ENCODE peak calls at places on chromosomes 11 and 22, in nine cellular contexts. Y is adrenal gland, S is IMR-90, V is HCT116, L is right lobe of liver, T is body of pancreas, F is heart left ventricle, J is ovary, K is suprapubic skin. W is an unnamed sample. For H3K36me3, the result is how much of the 10 kb centered on the place peaks cover.

GRCh38 chr11:75422248-75423231 is 10.5 kb downstream of the KLHL35 start:
- DNase-seq in S (peak), T (peak), Y (no peak), L (peak), F (no peak), J (no peak), V (no peak), K (no peak), W (peak)

GRCh38 chr22:21074092-21074715 is 28.5 kb downstream of the LRRC74B start:
- DNase-seq in F (no peak), V (peak), Y (peak), T (no peak), S (peak), J (no peak), L (no peak), K (no peak), W (no peak)

GRCh38 chr22:36369004-36369921 is 18.5 kb downstream of the MYH9 start:
- DNase-seq in T (peak), F (peak), L (no peak), J (no peak), K (no peak), V (no peak), S (peak), Y (no peak), W (no peak)

GRCh38 chr11:33530824-33531223 is 169.8 kb downstream of the C11orf91 start:
- DNase-seq in S (peak), T (no peak), V (no peak), Y (no peak), L (no peak), K (no peak), J (no peak), F (no peak), W (no peak)

GRCh38 chr11:118098996-118099837 is 12.5 kb upstream of the SMIM35 start:
- DNase-seq in L (no peak), S (no peak), Y (no peak), T (no peak), K (no peak), J (no peak), V (no peak), F (no peak), W (no peak)

GRCh38 chr22:32080904-32081303 is 37.8 kb downstream of the SLC5A1 start:
- DNase-seq in F (no peak), Y (peak), V (peak), J (no peak), K (no peak), S (peak), L (no peak), T (no peak), W (peak)

GRCh38 chr22:43945632-43946390 is 9.4 kb upstream of the SAMM50 start:
- DNase-seq in K (no peak), F (peak), L (peak), S (peak), T (peak), Y (peak), J (no peak), V (peak), W (peak)

GRCh38 chr11:44623716-44624491 is 58.4 kb downstream of the CD82 start:
- DNase-seq in T (peak), L (no peak), V (no peak), F (no peak), J (peak), K (peak), S (peak), Y (no peak), W (peak)

GRCh38 chr22:39567135-39567946 is 3.2 kb upstream of the CACNA1I start:
- DNase-seq in T (no peak), V (no peak), K (no peak), Y (no peak), J (no peak), F (no peak), S (no peak), L (no peak), W (no peak)

GRCh38 chr11:70669871-70670683 is 271.7 kb downstream of the CTTN start:
- DNase-seq in K (no peak), T (no peak), L (no peak), S (no peak), J (no peak), V (no peak), Y (no peak), F (no peak), W (no peak)

GRCh38 chr22:36981247-36981775 is 37.9 kb downstream of the TST start:
- DNase-seq in F (no peak), S (no peak), J (no peak), V (no peak), L (no peak), Y (no peak), T (no peak), K (no peak), W (no peak)

GRCh38 chr11:34926101-34926830 is 9.8 kb downstream of the PDHX start:
- DNase-seq in K (no peak), J (no peak), F (no peak), V (peak), S (peak), Y (no peak), T (no peak), L (no peak), W (no peak)

GRCh38 chr11:77075425-77075905 is 8.7 kb downstream of the CAPN5 start:
- DNase-seq in T (no peak), J (no peak), K (no peak), F (no peak), S (no peak), L (no peak), V (no peak), Y (no peak), W (no peak)

GRCh38 chr11:77073328-77074001 is 6.7 kb downstream of the CAPN5 start:
- DNase-seq in L (no peak), Y (peak), S (peak), F (peak), K (peak), J (peak), V (peak), T (peak), W (peak)

GRCh38 chr11:77074626-77075221 is 8.0 kb downstream of the CAPN5 start:
- DNase-seq in L (no peak), T (no peak), F (no peak), V (no peak), S (no peak), K (no peak), Y (no peak), J (no peak), W (no peak)

GRCh38 chr11:77072851-77073327 is 6.1 kb downstream of the CAPN5 start:
- DNase-seq in K (no peak), F (no peak), V (no peak), Y (peak), T (no peak), S (no peak), J (no peak), L (no peak), W (no peak)

DNA sequence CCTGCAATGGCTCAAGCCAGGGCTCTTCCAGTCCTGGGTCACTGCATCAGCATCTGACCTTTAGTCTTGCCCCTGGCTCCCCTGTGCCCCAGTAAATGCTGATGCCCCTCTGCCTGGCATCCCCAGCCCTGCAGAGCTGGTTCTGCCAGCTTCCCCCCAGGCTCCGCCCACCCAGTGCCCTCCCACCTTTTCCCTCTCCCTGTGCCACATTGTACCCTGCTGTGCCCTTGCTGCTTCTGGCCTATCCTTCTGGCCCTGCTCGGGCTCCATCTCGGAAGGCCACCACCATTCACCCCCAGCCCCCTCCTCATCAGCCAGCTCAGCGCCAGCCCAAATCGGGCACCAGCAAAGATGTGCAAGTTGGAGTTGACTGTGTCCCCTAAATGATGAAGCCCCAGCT is 7.4 kb downstream of the CAPN5 start:
- DNase-seq in S (no peak), F (peak), V (no peak), J (no peak), Y (no peak), K (no peak), L (no peak), T (peak), W (no peak)
- H3K4me3 ChIP-seq in S (no peak), F (no peak), V (no peak), J (no peak), Y (no peak), K (no peak), L (no peak), T (no peak), W (no peak)

GRCh38 chr22:17172172-17172833 is 13.2 kb upstream of the HDHD5 start:
- DNase-seq in T (peak), F (peak), J (peak), K (no peak), L (peak), Y (peak), V (no peak), S (no peak), W (peak)

GRCh38 chr22:17176715-17177114 is 17.6 kb upstream of the HDHD5 start:
- DNase-seq in T (no peak), Y (no peak), L (no peak), K (no peak), F (no peak), V (no peak), J (no peak), S (no peak), W (no peak)

GRCh38 chr22:17167486-17167885 is 8.4 kb upstream of the HDHD5 start:
- DNase-seq in Y (peak), F (peak), K (no peak), L (peak), T (peak), S (no peak), J (no peak), V (no peak), W (no peak)

GRCh38 chr22:17171016-17171312 is 11.9 kb upstream of the HDHD5 start:
- DNase-seq in L (peak), Y (no peak), S (no peak), F (no peak), J (no peak), K (no peak), V (no peak), T (no peak), W (no peak)

GRCh38 chr22:17171313-17172171 is 12.5 kb upstream of the HDHD5 start:
- DNase-seq in V (peak), J (peak), S (peak), T (peak), Y (peak), K (peak), L (peak), F (peak), W (peak)
- TF ChIP-seq POLR2A in V (peak), J (peak), S (no peak), T (peak), Y (peak), K (peak), L (peak), F (peak), W (no peak)

GRCh38 chr11:12507391-12507790 is 130.0 kb downstream of the PARVA start:
- DNase-seq in L (no peak), F (no peak), Y (no peak), S (no peak), J (no peak), K (no peak), T (no peak), V (no peak), W (no peak)
- H3K36me3 ChIP-seq in L (under half), F (under half), Y (under half), S (under half), J (under half), K (under half), T (under half), V (under half), W (under half)

GRCh38 chr22:27298387-27299141 is 503.0 kb downstream of the MN1 start:
- DNase-seq in K (no peak), L (no peak), Y (no peak), T (no peak), V (no peak), J (no peak), F (no peak), S (no peak), W (no peak)
- H3K4me3 ChIP-seq in K (no peak), L (no peak), Y (no peak), T (no peak), V (no peak), J (no peak), F (peak), S (no peak), W (no peak)

GRCh38 chr11:69075421-69076128 is 26.8 kb downstream of the TPCN2 start:
- DNase-seq in V (peak), F (peak), L (no peak), K (no peak), J (peak), S (peak), Y (no peak), T (peak), W (no peak)
- TF ChIP-seq POLR2A in V (no peak), F (peak), L (no peak), K (no peak), J (peak), S (peak), Y (no peak), T (no peak), W (no peak)

W was measured in prostate gland.